ENCODE peak calls at places on chromosomes 2 and 18, in ten cellular contexts. X is pancreas, P is A549, K is spleen, Y is mucosa of descending colon, N is HAP-1, L is AG04450, V is left ventricle myocardium inferior, Q is transverse colon, Z is adrenal gland. B is an unnamed sample. For H3K9me3, the result is how much of the 10 kb centered on the place peaks cover.

GRCh38 chr2:174338626-174339570 is 4.1 kb downstream of the SP9 start:
- DNase-seq in Q (no peak), X (no peak), L (no peak), K (no peak), V (no peak), N (peak), P (no peak), Z (no peak), Y (no peak), B (no peak)

GRCh38 chr2:20113986-20114938 is 62.8 kb upstream of the LAPTM4A start:
- DNase-seq in Z (no peak), L (no peak), P (no peak), X (no peak), K (peak), V (no peak), Y (peak), N (no peak), Q (peak), B (no peak)

GRCh38 chr2:27520316-27520715 is 23.7 kb downstream of the GCKR start:
- DNase-seq in V (no peak), Z (no peak), Q (no peak), N (no peak), X (no peak), Y (no peak), P (no peak), K (no peak), L (no peak), B (no peak)

GRCh38 chr2:15883684-15884083 is 56.7 kb upstream of the MYCN start:
- DNase-seq in X (no peak), V (no peak), K (no peak), Y (no peak), P (no peak), N (no peak), Z (no peak), Q (no peak), L (no peak), B (no peak)

GRCh38 chr2:151823651-151824050 is 4.6 kb downstream of the ARL5A start:
- DNase-seq in L (no peak), Y (no peak), N (no peak), X (no peak), V (no peak), P (no peak), Q (no peak), K (no peak), Z (no peak), B (no peak)

GRCh38 chr2:74849228-74849892 is 15.4 kb downstream of the HK2 start:
- DNase-seq in X (no peak), V (peak), Y (peak), Q (peak), N (no peak), L (no peak), K (peak), P (no peak), Z (no peak), B (no peak)

GRCh38 chr2:207674266-207674774 is 37.1 kb upstream of the CCNYL1 start:
- DNase-seq in N (peak), K (no peak), L (no peak), X (no peak), V (no peak), Q (no peak), Y (no peak), Z (no peak), P (no peak), B (no peak)

GRCh38 chr2:202768284-202768683 is 103.3 kb downstream of the ICA1L start:
- DNase-seq in V (no peak), P (no peak), Y (no peak), L (no peak), K (no peak), Q (no peak), Z (no peak), N (no peak), X (no peak), B (no peak)

GRCh38 chr2:220550995-220551702 is 923.7 kb downstream of the SLC4A3 start:
- DNase-seq in Y (no peak), L (no peak), N (no peak), Q (no peak), P (no peak), X (no peak), V (no peak), K (no peak), Z (no peak), B (no peak)
- H3K9me3 ChIP-seq in Y (under half), L (under half), N (under half), Q (under half), P (under half), X (under half), V (under half), K (under half), Z (under half), B (under half)

DNA sequence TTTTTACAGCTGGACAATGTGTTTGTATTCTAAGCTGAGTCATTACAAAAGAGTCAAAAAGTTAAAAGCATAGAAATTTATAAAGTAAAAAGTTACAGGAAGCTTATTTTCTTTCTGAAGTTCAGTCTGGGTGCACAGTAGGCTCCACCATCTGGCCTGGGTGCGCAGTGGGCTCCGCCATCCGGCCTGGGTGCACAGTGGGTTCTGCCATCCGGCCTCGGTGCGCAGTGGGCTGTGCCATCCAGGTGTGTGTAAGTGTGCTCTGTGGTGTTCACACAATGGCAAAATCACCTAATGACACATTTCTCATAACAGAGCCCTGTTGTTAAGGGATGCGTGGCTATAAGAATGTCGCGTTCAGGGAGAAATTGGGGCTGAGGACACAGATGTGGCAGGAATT is 195.5 kb downstream of the ANKRD30B start:
- DNase-seq in N (no peak), Q (no peak), V (no peak), P (no peak), Y (no peak), L (no peak), K (no peak), X (no peak), Z (no peak), B (no peak)
- H3K9me3 ChIP-seq in N (under half), Q (under half), V (under half), P (under half), Y (under half), L (half or more), K (under half), X (under half), Z (under half), B (under half)

GRCh38 chr2:196163285-196163684 is 8.1 kb downstream of the STK17B start:
- DNase-seq in L (no peak), N (no peak), K (no peak), Z (no peak), X (no peak), V (no peak), P (no peak), Y (no peak), Q (no peak), B (no peak)

GRCh38 chr2:196160966-196161365 is 10.4 kb downstream of the STK17B start:
- DNase-seq in Z (no peak), V (no peak), P (no peak), N (no peak), Q (no peak), L (no peak), K (no peak), X (no peak), Y (no peak), B (no peak)

GRCh38 chr2:196162586-196163180 is 8.7 kb downstream of the STK17B start:
- DNase-seq in L (no peak), Z (no peak), X (no peak), N (no peak), V (no peak), Q (no peak), P (no peak), K (no peak), Y (no peak), B (no peak)

GRCh38 chr2:196159223-196159892 is 12.0 kb downstream of the STK17B start:
- DNase-seq in P (no peak), V (no peak), X (no peak), L (no peak), Y (no peak), Z (no peak), Q (no peak), N (no peak), K (no peak), B (no peak)

GRCh38 chr2:196160101-196160500 is 11.3 kb downstream of the STK17B start:
- DNase-seq in K (no peak), N (peak), Y (no peak), V (no peak), L (peak), Z (peak), Q (peak), P (no peak), X (no peak), B (no peak)
- H3K9me3 ChIP-seq in K (under half), N (under half), Y (under half), V (under half), L (under half), Z (under half), Q (under half), P (under half), X (under half), B (under half)

GRCh38 chr2:13768274-13768673 is 864.2 kb upstream of the LRATD1 start:
- DNase-seq in L (no peak), V (no peak), Z (no peak), X (no peak), K (no peak), Y (no peak), N (no peak), Q (no peak), P (no peak), B (no peak)
- H3K9me3 ChIP-seq in L (under half), V (under half), Z (under half), X (under half), K (under half), Y (under half), N (under half), Q (under half), P (under half), B (under half)

GRCh38 chr2:238518127-238518827 is 91.5 kb downstream of the ASB1 start:
- DNase-seq in V (no peak), P (no peak), X (no peak), L (no peak), Q (no peak), N (no peak), Z (no peak), Y (no peak), K (peak), B (no peak)
- H3K9me3 ChIP-seq in V (under half), P (under half), X (under half), L (under half), Q (under half), N (under half), Z (under half), Y (under half), K (under half), B (under half)

GRCh38 chr2:241937297-241937696 is 67.8 kb downstream of the RTP5 start:
- DNase-seq in N (no peak), P (no peak), Z (no peak), L (no peak), K (no peak), V (no peak), X (no peak), Y (no peak), Q (no peak), B (no peak)
- H3K9me3 ChIP-seq in N (under half), P (under half), Z (under half), L (under half), K (under half), V (under half), X (under half), Y (under half), Q (under half), B (under half)

GRCh38 chr2:171441470-171441869 is 7.4 kb downstream of the DCAF17 start:
- DNase-seq in Y (no peak), P (no peak), N (no peak), V (no peak), Z (no peak), K (no peak), Q (no peak), X (no peak), L (no peak), B (no peak)
- H3K9me3 ChIP-seq in Y (under half), P (under half), N (under half), V (under half), Z (under half), K (under half), Q (under half), X (under half), L (under half), B (under half)

B was measured in Caco-2.